ENCODE peak calls at places on chromosomes 1 and 21, in six cellular contexts. Y is choroid plexus epithelial cell, L is left lung, Q is prostate gland, W is HAP-1, O is cardiac fibroblast. J is an unnamed sample.

GRCh38 chr1:20037877-20038276 is 32.1 kb upstream of the PLA2G5 start:
- DNase-seq in L (no peak), Q (no peak), Y (no peak), O (no peak), W (no peak), J (no peak)

GRCh38 chr1:110475358-110476027 is 24.5 kb downstream of the PROK1 start:
- DNase-seq in Q (no peak), W (no peak), Y (no peak), O (no peak), L (no peak), J (no peak)

GRCh38 chr1:21706151-21706835 is 37.1 kb upstream of the RAP1GAP start:
- DNase-seq in O (peak), Q (no peak), Y (peak), W (peak), L (no peak), J (no peak)

GRCh38 chr1:59549903-59550302 is 253.0 kb downstream of the FGGY start:
- DNase-seq in Q (no peak), O (peak), Y (peak), W (no peak), L (peak), J (no peak)

GRCh38 chr1:244964112-244964971 is 100.0 kb upstream of the HNRNPU start:
- DNase-seq in L (no peak), O (peak), Q (peak), W (no peak), Y (peak), J (peak)

GRCh38 chr21:33360871-33361602 is 36.3 kb downstream of the IFNAR1 start:
- DNase-seq in W (peak), Y (peak), L (peak), Q (peak), O (peak), J (peak)

GRCh38 chr21:32186843-32187242 is 92.0 kb downstream of the MIS18A start:
- DNase-seq in O (no peak), L (no peak), Y (no peak), W (peak), Q (no peak), J (no peak)

GRCh38 chr1:215637041-215637573 is 70.0 kb downstream of the KCTD3 start:
- DNase-seq in O (peak), Q (peak), L (no peak), W (no peak), Y (peak), J (peak)

GRCh38 chr1:54099211-54099610 is 45.8 kb downstream of the TCEANC2 start:
- DNase-seq in O (no peak), Q (no peak), W (no peak), L (no peak), Y (no peak), J (no peak)

GRCh38 chr1:15734901-15735300 is 1.2 kb upstream of the SLC25A34 start:
- DNase-seq in Y (no peak), O (no peak), L (no peak), Q (no peak), W (no peak), J (no peak)

GRCh38 chr1:115089443-115090340 is at the start of gene TSPAN2:
- DNase-seq in Q (peak), O (peak), Y (peak), W (peak), L (peak), J (peak)

GRCh38 chr21:45982256-45982757 is 737 bp downstream of the COL6A1 start:
- DNase-seq in L (peak), Q (no peak), W (peak), Y (peak), O (no peak), J (peak)

GRCh38 chr1:91021686-91022517 is at the start of gene ZNF644:
- DNase-seq in Y (peak), L (peak), O (peak), Q (peak), W (peak), J (peak)

GRCh38 chr21:25639922-25640670 is 1.0 kb downstream of the JAM2 start:
- DNase-seq in Q (peak), W (peak), Y (no peak), L (peak), O (no peak), J (peak)

DNA sequence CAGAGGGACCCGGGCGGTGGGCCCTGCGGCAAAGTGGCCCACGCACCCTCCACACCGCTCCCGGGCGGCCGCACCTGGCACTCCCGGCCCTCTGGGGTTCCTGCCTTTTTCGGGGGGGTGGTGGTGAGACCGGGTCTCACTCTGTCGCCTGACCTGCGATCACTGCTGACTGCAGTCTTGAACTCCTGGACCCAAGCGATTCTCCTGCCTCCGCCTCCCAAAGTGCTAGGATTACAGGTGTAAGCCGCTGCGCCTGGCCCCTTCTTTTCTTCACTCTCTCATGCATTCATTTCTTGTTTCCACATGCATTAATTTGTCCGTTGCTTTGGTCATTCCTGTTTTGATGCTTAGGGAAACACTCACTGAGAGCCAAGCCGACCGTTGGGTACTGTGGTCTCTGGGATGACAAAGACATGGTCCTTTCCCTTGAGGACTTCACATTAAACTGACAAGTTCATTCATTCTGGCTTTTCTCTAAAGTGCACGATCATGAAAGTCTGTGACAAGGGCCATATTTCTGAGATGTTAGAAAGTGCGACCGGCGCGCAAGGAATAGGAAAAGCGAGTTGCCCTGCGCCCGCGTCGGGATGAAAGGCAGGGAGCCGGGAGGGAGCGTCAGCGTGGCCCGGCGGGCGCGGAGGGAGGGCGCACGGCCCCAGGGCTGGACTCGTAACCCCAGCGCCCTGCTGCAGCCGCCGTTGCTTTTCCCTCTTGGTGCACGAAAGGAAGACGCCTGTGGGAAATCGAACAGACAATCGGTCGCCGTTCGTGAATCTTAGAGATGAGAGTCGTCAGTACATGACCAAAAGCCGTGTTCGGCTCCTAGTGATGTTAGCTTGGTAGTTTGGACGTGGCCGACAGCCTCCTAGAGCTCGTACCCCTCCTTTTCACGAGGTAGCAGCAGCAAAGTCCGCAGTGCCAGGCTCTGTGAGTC is 1.0 kb upstream of the MCOLN2 start:
- DNase-seq in Y (peak), O (peak), Q (no peak), W (peak), L (peak), J (peak)
- H3K4me3 ChIP-seq in Y (peak), O (peak), Q (peak), W (peak), L (peak), J (no peak)

DNA sequence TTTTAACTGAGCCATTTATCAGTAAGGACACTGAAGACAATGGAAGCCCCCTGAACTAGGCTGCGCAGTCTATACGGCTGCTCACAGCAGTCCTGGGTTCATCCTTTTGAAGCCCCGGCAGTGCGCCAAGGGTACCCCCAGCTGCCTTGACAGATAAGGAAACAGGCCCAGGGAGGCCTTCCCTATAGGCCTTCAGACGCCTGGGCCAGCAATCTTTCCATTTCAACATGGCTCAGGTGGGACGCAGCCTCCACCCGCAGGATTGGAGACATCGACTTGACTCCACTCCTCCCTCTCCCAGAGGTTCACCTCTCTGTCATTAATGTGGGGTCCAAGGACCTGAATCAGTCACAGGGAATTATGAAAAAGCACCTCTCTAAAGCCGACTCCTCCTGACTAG is 2.8 kb upstream of the LYPD8 start:
- DNase-seq in O (no peak), Q (no peak), W (no peak), Y (no peak), L (no peak), J (no peak)
- H3K4me3 ChIP-seq in O (no peak), Q (no peak), W (no peak), Y (no peak), L (no peak), J (no peak)

GRCh38 chr1:226498690-226499008 is 49.9 kb upstream of the STUM start:
- DNase-seq in Y (no peak), Q (no peak), O (no peak), W (no peak), L (no peak), J (no peak)

GRCh38 chr1:226495716-226496115 is 52.8 kb upstream of the STUM start:
- DNase-seq in W (no peak), Y (no peak), O (no peak), L (no peak), Q (no peak), J (no peak)

GRCh38 chr1:226497991-226498689 is 50.4 kb upstream of the STUM start:
- DNase-seq in Q (no peak), O (no peak), L (no peak), W (no peak), Y (no peak), J (no peak)

GRCh38 chr1:226497276-226497833 is 51.2 kb upstream of the STUM start:
- DNase-seq in W (no peak), Y (no peak), Q (no peak), L (no peak), O (no peak), J (no peak)

GRCh38 chr1:226496616-226497015 is 51.9 kb upstream of the STUM start:
- DNase-seq in O (no peak), L (no peak), W (no peak), Y (no peak), Q (no peak), J (no peak)
- H3K4me3 ChIP-seq in O (no peak), L (no peak), W (no peak), Y (no peak), Q (no peak), J (no peak)

DNA sequence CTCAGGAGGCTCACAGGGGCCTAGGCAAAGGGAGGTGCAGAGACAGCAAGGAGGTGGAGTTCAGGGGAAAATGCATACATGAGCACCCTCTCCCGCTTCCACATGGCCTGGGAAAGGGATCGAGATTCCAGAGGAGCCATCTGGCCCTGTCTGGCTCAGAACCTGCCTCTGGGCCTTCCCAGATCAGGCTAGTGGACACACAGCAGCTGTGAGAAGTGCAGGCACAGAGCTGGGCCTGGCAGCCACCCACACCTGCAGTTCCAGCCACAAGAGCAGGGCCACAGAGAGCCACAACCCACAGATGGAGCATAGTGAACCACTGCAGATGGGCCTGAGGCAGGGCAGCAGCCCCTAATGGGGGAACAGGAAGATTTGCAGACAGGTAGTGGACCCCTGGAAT is 58.2 kb downstream of the MATN1 start:
- DNase-seq in O (no peak), Y (no peak), Q (no peak), L (no peak), W (no peak), J (no peak)
- H3K4me3 ChIP-seq in O (no peak), Y (no peak), Q (no peak), L (no peak), W (no peak), J (no peak)

GRCh38 chr1:32647308-32648134 is 2.8 kb downstream of the ZBTB8OS start:
- DNase-seq in O (no peak), Q (no peak), Y (no peak), W (no peak), L (no peak), J (no peak)
- H3K4me3 ChIP-seq in O (no peak), Q (no peak), Y (no peak), W (no peak), L (no peak), J (no peak)

GRCh38 chr1:107407011-107407410 is 266.2 kb downstream of the NTNG1 start:
- DNase-seq in L (no peak), W (no peak), O (no peak), Q (no peak), Y (no peak), J (no peak)

GRCh38 chr1:107405241-107405640 is 264.4 kb downstream of the NTNG1 start:
- DNase-seq in O (no peak), Q (no peak), W (no peak), L (no peak), Y (peak), J (no peak)

GRCh38 chr1:107404756-107405155 is 263.9 kb downstream of the NTNG1 start:
- DNase-seq in W (no peak), L (no peak), Y (peak), Q (no peak), O (no peak), J (no peak)

DNA sequence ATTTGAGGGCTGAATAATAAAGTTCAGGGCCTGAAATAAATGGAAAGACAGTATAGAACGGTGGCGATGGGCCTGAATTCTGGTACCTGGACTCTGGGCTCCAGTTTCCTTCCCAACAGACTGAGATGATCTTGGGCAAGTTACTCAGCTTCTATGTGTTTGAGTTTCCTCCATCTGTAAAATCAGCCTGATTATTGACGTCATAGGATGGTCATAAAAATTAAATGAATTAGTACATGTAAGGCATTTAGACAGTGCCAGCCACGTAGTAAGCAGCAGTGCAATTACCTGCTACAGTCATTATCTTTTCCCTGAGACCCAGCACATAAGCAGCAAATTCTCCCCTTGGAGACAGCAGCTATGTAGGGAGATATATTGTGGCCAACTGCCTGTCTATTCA is 260.9 kb downstream of the NTNG1 start:
- DNase-seq in L (no peak), W (no peak), Q (no peak), Y (no peak), O (no peak), J (no peak)
- H3K4me3 ChIP-seq in L (no peak), W (no peak), Q (no peak), Y (no peak), O (no peak), J (no peak)

GRCh38 chr1:205955499-205955898 is 12.2 kb upstream of the SLC26A9 start:
- DNase-seq in W (no peak), Q (no peak), L (no peak), O (no peak), Y (no peak), J (no peak)
- H3K4me3 ChIP-seq in W (no peak), Q (no peak), L (no peak), O (no peak), Y (no peak), J (no peak)